ENCODE peak calls at places on chromosomes 11 and 22, in five cellular contexts. One of them, this sample, is unnamed.
A peak's percentile ranks its signal among the peaks of the same experiment; 100 is the strongest.

GRCh38 chr22:35749808-35750207 is 32.1 kb downstream of the APOL5 start:
- DNase-seq in GM13976: no peak
- DNase-seq in mucosa of gallbladder: no peak
- DNase-seq in activated effector memory CD4-positive, alpha-beta T cell treated with anti-CD3 and anti-CD28 coated beads, Interleukin-2, amount 50 U/mL, for 16 hours: no peak
- DNase-seq in Calu3: no peak
- DNase-seq in this sample: no peak

GRCh38 chr11:14905104-14906033 is 13.3 kb upstream of the CYP2R1 start:
- DNase-seq in GM13976: peak; percentile 80
- DNase-seq in Calu3: no peak
- DNase-seq in mucosa of gallbladder: peak; percentile 44
- DNase-seq in activated effector memory CD4-positive, alpha-beta T cell treated with anti-CD3 and anti-CD28 coated beads, Interleukin-2, amount 50 U/mL, for 16 hours: peak; percentile 89
- DNase-seq in this sample: peak; percentile 73

GRCh38 chr22:30017375-30017774 is 62.9 kb upstream of the HORMAD2 start:
- DNase-seq in Calu3: no peak
- DNase-seq in GM13976: no peak
- DNase-seq in activated effector memory CD4-positive, alpha-beta T cell treated with anti-CD3 and anti-CD28 coated beads, Interleukin-2, amount 50 U/mL, for 16 hours: no peak
- DNase-seq in mucosa of gallbladder: no peak
- DNase-seq in this sample: no peak

GRCh38 chr11:76234704-76235232 is 28.5 kb upstream of the WNT11 start:
- DNase-seq in activated effector memory CD4-positive, alpha-beta T cell treated with anti-CD3 and anti-CD28 coated beads, Interleukin-2, amount 50 U/mL, for 16 hours: no peak
- DNase-seq in GM13976: peak; percentile 68
- DNase-seq in mucosa of gallbladder: no peak
- DNase-seq in Calu3: peak; percentile 23
- DNase-seq in this sample: peak; percentile 77

GRCh38 chr11:72585762-72586590 is 88.2 kb downstream of the PDE2A start:
- DNase-seq in mucosa of gallbladder: peak; percentile 65
- DNase-seq in activated effector memory CD4-positive, alpha-beta T cell treated with anti-CD3 and anti-CD28 coated beads, Interleukin-2, amount 50 U/mL, for 16 hours: peak; percentile 77
- DNase-seq in Calu3: peak; percentile 81
- DNase-seq in GM13976: peak; percentile 88
- DNase-seq in this sample: no peak

GRCh38 chr11:113540416-113541330 is 65.5 kb upstream of the DRD2 start:
- DNase-seq in mucosa of gallbladder: no peak
- DNase-seq in activated effector memory CD4-positive, alpha-beta T cell treated with anti-CD3 and anti-CD28 coated beads, Interleukin-2, amount 50 U/mL, for 16 hours: no peak
- DNase-seq in Calu3: no peak
- DNase-seq in GM13976: no peak
- DNase-seq in this sample: no peak

GRCh38 chr11:2206291-2206690 is 34.7 kb upstream of the TH start:
- DNase-seq in activated effector memory CD4-positive, alpha-beta T cell treated with anti-CD3 and anti-CD28 coated beads, Interleukin-2, amount 50 U/mL, for 16 hours: no peak
- DNase-seq in GM13976: no peak
- DNase-seq in mucosa of gallbladder: no peak
- DNase-seq in Calu3: no peak
- DNase-seq in this sample: no peak

GRCh38 chr11:119796363-119797060 is 67.5 kb upstream of the NECTIN1 start:
- DNase-seq in GM13976: no peak
- DNase-seq in activated effector memory CD4-positive, alpha-beta T cell treated with anti-CD3 and anti-CD28 coated beads, Interleukin-2, amount 50 U/mL, for 16 hours: no peak
- DNase-seq in Calu3: no peak
- DNase-seq in mucosa of gallbladder: no peak
- DNase-seq in this sample: peak; percentile 53

GRCh38 chr11:20110908-20111669 is 49.2 kb downstream of the DBX1 start:
- DNase-seq in mucosa of gallbladder: peak; percentile 30
- DNase-seq in GM13976: peak; percentile 75
- DNase-seq in activated effector memory CD4-positive, alpha-beta T cell treated with anti-CD3 and anti-CD28 coated beads, Interleukin-2, amount 50 U/mL, for 16 hours: peak; percentile 68
- DNase-seq in Calu3: peak; percentile 78
- DNase-seq in this sample: no peak

GRCh38 chr11:118618115-118618990 is 10.9 kb downstream of the PHLDB1 start:
- DNase-seq in activated effector memory CD4-positive, alpha-beta T cell treated with anti-CD3 and anti-CD28 coated beads, Interleukin-2, amount 50 U/mL, for 16 hours: peak; percentile 46
- DNase-seq in mucosa of gallbladder: peak; percentile 74
- DNase-seq in Calu3: no peak
- DNase-seq in GM13976: no peak
- DNase-seq in this sample: peak; percentile 69

GRCh38 chr11:3123761-3124733 is 41.1 kb downstream of the OSBPL5 start:
- DNase-seq in activated effector memory CD4-positive, alpha-beta T cell treated with anti-CD3 and anti-CD28 coated beads, Interleukin-2, amount 50 U/mL, for 16 hours: no peak
- DNase-seq in mucosa of gallbladder: peak; percentile 70
- DNase-seq in GM13976: no peak
- DNase-seq in Calu3: peak; percentile 49
- DNase-seq in this sample: peak; percentile 78

GRCh38 chr11:67640021-67640757 is 626 bp upstream of the TBX10 start:
- DNase-seq in GM13976: peak; percentile 83
- DNase-seq in Calu3: peak; percentile 70
- DNase-seq in mucosa of gallbladder: peak; percentile 58
- DNase-seq in activated effector memory CD4-positive, alpha-beta T cell treated with anti-CD3 and anti-CD28 coated beads, Interleukin-2, amount 50 U/mL, for 16 hours: peak; percentile 85
- DNase-seq in this sample: peak; percentile 84

GRCh38 chr11:8403310-8403709 is 139.6 kb upstream of the LMO1 start:
- DNase-seq in activated effector memory CD4-positive, alpha-beta T cell treated with anti-CD3 and anti-CD28 coated beads, Interleukin-2, amount 50 U/mL, for 16 hours: no peak
- DNase-seq in Calu3: no peak
- DNase-seq in mucosa of gallbladder: no peak
- DNase-seq in GM13976: no peak
- DNase-seq in this sample: no peak

GRCh38 chr22:29369460-29369859 is 18.9 kb downstream of the AP1B1 start:
- DNase-seq in GM13976: no peak
- DNase-seq in activated effector memory CD4-positive, alpha-beta T cell treated with anti-CD3 and anti-CD28 coated beads, Interleukin-2, amount 50 U/mL, for 16 hours: no peak
- DNase-seq in Calu3: no peak
- DNase-seq in mucosa of gallbladder: no peak
- DNase-seq in this sample: peak; percentile 72

GRCh38 chr22:27116295-27116694 is 458.9 kb downstream of the MIAT start:
- DNase-seq in activated effector memory CD4-positive, alpha-beta T cell treated with anti-CD3 and anti-CD28 coated beads, Interleukin-2, amount 50 U/mL, for 16 hours: no peak
- DNase-seq in GM13976: no peak
- DNase-seq in Calu3: peak; percentile 42
- DNase-seq in mucosa of gallbladder: peak; percentile 15
- DNase-seq in this sample: no peak

GRCh38 chr11:61827573-61828378 is at the start of gene FADS2:
- DNase-seq in GM13976: peak; percentile 94
- DNase-seq in mucosa of gallbladder: peak; percentile 86
- DNase-seq in activated effector memory CD4-positive, alpha-beta T cell treated with anti-CD3 and anti-CD28 coated beads, Interleukin-2, amount 50 U/mL, for 16 hours: peak; percentile 84
- DNase-seq in Calu3: peak; percentile 50
- DNase-seq in this sample: peak; percentile 97

GRCh38 chr11:115674176-115674575 is 170.0 kb upstream of the CADM1 start:
- DNase-seq in activated effector memory CD4-positive, alpha-beta T cell treated with anti-CD3 and anti-CD28 coated beads, Interleukin-2, amount 50 U/mL, for 16 hours: no peak
- DNase-seq in Calu3: no peak
- DNase-seq in GM13976: no peak
- DNase-seq in mucosa of gallbladder: no peak
- DNase-seq in this sample: no peak

GRCh38 chr11:34860034-34860433 is 56.1 kb downstream of the APIP start:
- DNase-seq in activated effector memory CD4-positive, alpha-beta T cell treated with anti-CD3 and anti-CD28 coated beads, Interleukin-2, amount 50 U/mL, for 16 hours: no peak
- DNase-seq in GM13976: no peak
- DNase-seq in Calu3: no peak
- DNase-seq in mucosa of gallbladder: no peak
- DNase-seq in this sample: no peak

GRCh38 chr11:12556788-12557384 is 117.3 kb upstream of the TEAD1 start:
- DNase-seq in activated effector memory CD4-positive, alpha-beta T cell treated with anti-CD3 and anti-CD28 coated beads, Interleukin-2, amount 50 U/mL, for 16 hours: no peak
- DNase-seq in mucosa of gallbladder: peak; percentile 76
- DNase-seq in Calu3: no peak
- DNase-seq in GM13976: no peak
- DNase-seq in this sample: no peak

GRCh38 chr11:38593649-38594048 is 1995.6 kb upstream of the RAG2 start:
- DNase-seq in Calu3: no peak
- DNase-seq in activated effector memory CD4-positive, alpha-beta T cell treated with anti-CD3 and anti-CD28 coated beads, Interleukin-2, amount 50 U/mL, for 16 hours: no peak
- DNase-seq in mucosa of gallbladder: no peak
- DNase-seq in GM13976: no peak
- DNase-seq in this sample: no peak

GRCh38 chr11:5228124-5228523 is 1.3 kb upstream of the HBB start:
- DNase-seq in Calu3: no peak
- DNase-seq in GM13976: no peak
- DNase-seq in mucosa of gallbladder: no peak
- DNase-seq in activated effector memory CD4-positive, alpha-beta T cell treated with anti-CD3 and anti-CD28 coated beads, Interleukin-2, amount 50 U/mL, for 16 hours: no peak
- DNase-seq in this sample: no peak

GRCh38 chr22:35539910-35540599 is 576 bp upstream of the RASD2 start:
- DNase-seq in GM13976: peak; percentile 93
- DNase-seq in Calu3: peak; percentile 73
- DNase-seq in activated effector memory CD4-positive, alpha-beta T cell treated with anti-CD3 and anti-CD28 coated beads, Interleukin-2, amount 50 U/mL, for 16 hours: peak; percentile 87
- DNase-seq in mucosa of gallbladder: peak; percentile 21
- DNase-seq in this sample: peak; percentile 79

GRCh38 chr11:33857924-33858323 is 34.0 kb downstream of the LMO2 start:
- DNase-seq in Calu3: peak; percentile 78
- DNase-seq in activated effector memory CD4-positive, alpha-beta T cell treated with anti-CD3 and anti-CD28 coated beads, Interleukin-2, amount 50 U/mL, for 16 hours: peak; percentile 89
- DNase-seq in mucosa of gallbladder: peak; percentile 67
- DNase-seq in GM13976: peak; percentile 77
- DNase-seq in this sample: peak; percentile 84

GRCh38 chr11:50088231-50088630 is 55.6 kb downstream of the OR4C45 start:
- DNase-seq in activated effector memory CD4-positive, alpha-beta T cell treated with anti-CD3 and anti-CD28 coated beads, Interleukin-2, amount 50 U/mL, for 16 hours: no peak
- DNase-seq in mucosa of gallbladder: no peak
- DNase-seq in Calu3: no peak
- DNase-seq in GM13976: no peak
- DNase-seq in this sample: no peak

GRCh38 chr11:108241370-108242037 is 18.6 kb downstream of the ATM start:
- DNase-seq in mucosa of gallbladder: no peak
- DNase-seq in activated effector memory CD4-positive, alpha-beta T cell treated with anti-CD3 and anti-CD28 coated beads, Interleukin-2, amount 50 U/mL, for 16 hours: peak; percentile 74
- DNase-seq in Calu3: no peak
- DNase-seq in GM13976: no peak
- DNase-seq in this sample: no peak

GRCh38 chr11:75946531-75947530 is 131.8 kb downstream of the UVRAG start:
- DNase-seq in activated effector memory CD4-positive, alpha-beta T cell treated with anti-CD3 and anti-CD28 coated beads, Interleukin-2, amount 50 U/mL, for 16 hours: no peak
- DNase-seq in Calu3: no peak
- DNase-seq in mucosa of gallbladder: peak; percentile 16
- DNase-seq in GM13976: no peak
- DNase-seq in this sample: no peak

GRCh38 chr11:120272303-120272702 is 32.4 kb downstream of the POU2F3 start:
- DNase-seq in Calu3: no peak
- DNase-seq in GM13976: no peak
- DNase-seq in mucosa of gallbladder: no peak
- DNase-seq in activated effector memory CD4-positive, alpha-beta T cell treated with anti-CD3 and anti-CD28 coated beads, Interleukin-2, amount 50 U/mL, for 16 hours: no peak
- DNase-seq in this sample: no peak

GRCh38 chr11:132158696-132159095 is 788.3 kb downstream of the NTM start:
- DNase-seq in mucosa of gallbladder: no peak
- DNase-seq in activated effector memory CD4-positive, alpha-beta T cell treated with anti-CD3 and anti-CD28 coated beads, Interleukin-2, amount 50 U/mL, for 16 hours: no peak
- DNase-seq in Calu3: no peak
- DNase-seq in GM13976: no peak
- DNase-seq in this sample: no peak

GRCh38 chr11:111676878-111677585 is 74.8 kb downstream of the SIK2 start:
- DNase-seq in activated effector memory CD4-positive, alpha-beta T cell treated with anti-CD3 and anti-CD28 coated beads, Interleukin-2, amount 50 U/mL, for 16 hours: no peak
- DNase-seq in mucosa of gallbladder: no peak
- DNase-seq in Calu3: no peak
- DNase-seq in GM13976: no peak
- DNase-seq in this sample: no peak

GRCh38 chr11:57727185-57727584 is 14.1 kb upstream of the SELENOH start:
- DNase-seq in Calu3: no peak
- DNase-seq in GM13976: no peak
- DNase-seq in mucosa of gallbladder: no peak
- DNase-seq in activated effector memory CD4-positive, alpha-beta T cell treated with anti-CD3 and anti-CD28 coated beads, Interleukin-2, amount 50 U/mL, for 16 hours: no peak
- DNase-seq in this sample: no peak

GRCh38 chr11:15765530-15765929 is 590.8 kb downstream of the SOX6 start:
- DNase-seq in mucosa of gallbladder: no peak
- DNase-seq in GM13976: no peak
- DNase-seq in Calu3: no peak
- DNase-seq in activated effector memory CD4-positive, alpha-beta T cell treated with anti-CD3 and anti-CD28 coated beads, Interleukin-2, amount 50 U/mL, for 16 hours: no peak
- DNase-seq in this sample: no peak

This sample was measured in upper lobe of right lung.